ENCODE peak calls at places on chromosomes 12 and 14, in seven cellular contexts. Z is breast epithelium, Y is PC-3, X is IMR-90, T is epithelial cell of esophagus, K is cardiac muscle cell, L is A549. S is an unnamed sample.

GRCh38 chr12:3291939-3292338 is 199.1 kb upstream of the PRMT8 start:
- DNase-seq in Z (no peak), Y (no peak), X (no peak), T (no peak), K (no peak), L (no peak), S (no peak)

GRCh38 chr14:51780741-51781140 is 79.7 kb upstream of the GNG2 start:
- DNase-seq in Z (no peak), Y (peak), X (peak), T (peak), K (peak), L (no peak), S (no peak)

GRCh38 chr14:21476526-21476924 is 234 bp downstream of the RAB2B start:
- DNase-seq in Z (no peak), Y (peak), X (no peak), T (peak), K (no peak), L (no peak), S (peak)

GRCh38 chr14:100400115-100400514 is 77.0 kb downstream of the SLC25A47 start:
- DNase-seq in Z (no peak), Y (peak), X (no peak), T (peak), K (no peak), L (no peak), S (no peak)

GRCh38 chr14:33936391-33936790 is 14.5 kb downstream of the EGLN3 start:
- DNase-seq in Z (no peak), Y (no peak), X (no peak), T (no peak), K (no peak), L (no peak), S (no peak)

GRCh38 chr14:105879867-105880561 is 353.6 kb downstream of the TMEM121 start:
- DNase-seq in Z (no peak), Y (no peak), X (no peak), T (no peak), K (no peak), L (no peak), S (peak)

GRCh38 chr14:52949711-52950409 is 990 bp downstream of the FERMT2 start:
- DNase-seq in Z (no peak), Y (peak), X (peak), T (peak), K (peak), L (peak), S (peak)

GRCh38 chr14:96126339-96126770 is 78.3 kb upstream of the BDKRB2 start:
- DNase-seq in Z (no peak), Y (no peak), X (peak), T (no peak), K (peak), L (no peak), S (no peak)

GRCh38 chr12:127774828-127775227 is 492.1 kb upstream of the TMEM132C start:
- DNase-seq in Z (no peak), Y (no peak), X (no peak), T (no peak), K (no peak), L (no peak), S (no peak)

GRCh38 chr14:83988274-83988673 is 1541.7 kb upstream of the FLRT2 start:
- DNase-seq in Z (no peak), Y (no peak), X (peak), T (no peak), K (peak), L (no peak), S (no peak)

GRCh38 chr14:74478996-74479635 is 14.0 kb downstream of the NPC2 start:
- DNase-seq in Z (no peak), Y (peak), X (peak), T (peak), K (peak), L (peak), S (no peak)

GRCh38 chr12:68420225-68421008 is 88.3 kb upstream of the MDM1 start:
- DNase-seq in Z (no peak), Y (no peak), X (peak), T (no peak), K (peak), L (no peak), S (no peak)

GRCh38 chr12:19404232-19404880 is 34.9 kb upstream of the AEBP2 start:
- DNase-seq in Z (no peak), Y (no peak), X (no peak), T (no peak), K (no peak), L (no peak), S (no peak)

GRCh38 chr12:118480235-118480634 is 103.9 kb downstream of the SUDS3 start:
- DNase-seq in Z (no peak), Y (no peak), X (no peak), T (no peak), K (no peak), L (no peak), S (no peak)

GRCh38 chr14:102659797-102660196 is 67.3 kb downstream of the RCOR1 start:
- DNase-seq in Z (no peak), Y (peak), X (peak), T (peak), K (peak), L (peak), S (no peak)

GRCh38 chr14:92039073-92039719 is 663 bp downstream of the TRIP11 start:
- DNase-seq in Z (peak), Y (peak), X (peak), T (peak), K (peak), L (peak), S (peak)

GRCh38 chr12:131860472-131861260 is 32.5 kb downstream of the MMP17 start:
- DNase-seq in Z (no peak), Y (peak), X (peak), T (peak), K (peak), L (peak), S (peak)

GRCh38 chr12:120847392-120848157 is 56.6 kb downstream of the SPPL3 start:
- DNase-seq in Z (no peak), Y (peak), X (no peak), T (peak), K (no peak), L (no peak), S (no peak)

GRCh38 chr14:103530390-103530789 is 1.4 kb downstream of the TRMT61A start:
- DNase-seq in Z (no peak), Y (peak), X (peak), T (peak), K (peak), L (no peak), S (no peak)

GRCh38 chr14:41925409-41925808 is 318.7 kb downstream of the LRFN5 start:
- DNase-seq in Z (no peak), Y (peak), X (peak), T (peak), K (peak), L (peak), S (no peak)

GRCh38 chr14:106228541-106229158 is 702.3 kb downstream of the TMEM121 start:
- DNase-seq in Z (no peak), Y (no peak), X (no peak), T (no peak), K (no peak), L (no peak), S (no peak)

GRCh38 chr12:30610718-30611117 is 85.0 kb downstream of the IPO8 start:
- DNase-seq in Z (no peak), Y (no peak), X (no peak), T (no peak), K (no peak), L (no peak), S (no peak)

GRCh38 chr14:89317051-89317691 is 99.9 kb downstream of the FOXN3 start:
- DNase-seq in Z (no peak), Y (no peak), X (no peak), T (no peak), K (no peak), L (no peak), S (no peak)

GRCh38 chr12:94803939-94804338 is 153.6 kb upstream of the TMCC3 start:
- DNase-seq in Z (no peak), Y (no peak), X (no peak), T (no peak), K (no peak), L (no peak), S (no peak)

DNA sequence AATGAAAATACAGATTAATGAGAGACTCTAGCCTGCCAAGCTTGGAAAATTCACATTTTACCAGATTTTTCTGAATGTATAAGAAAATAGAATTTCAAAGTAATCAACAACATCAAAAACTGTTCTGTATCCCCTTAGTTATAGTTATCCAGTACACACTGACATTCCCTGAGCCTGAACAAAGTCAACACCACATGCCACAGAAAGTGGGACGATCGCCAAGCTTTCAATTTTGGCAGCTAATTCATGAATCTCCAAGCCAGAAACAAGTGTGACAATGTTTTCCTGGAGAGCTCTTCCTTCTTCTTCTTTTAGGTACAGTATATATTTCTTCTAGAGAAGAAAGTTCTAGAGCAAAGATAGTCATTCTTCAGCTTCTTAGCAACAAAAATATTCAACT is 290.2 kb downstream of the PRKD1 start:
- DNase-seq in Z (peak), Y (peak), X (peak), T (no peak), K (peak), L (no peak), S (no peak)
- H3K4me3 ChIP-seq in Z (no peak), Y (no peak), X (no peak), T (no peak), K (no peak), L (no peak), S (no peak)

GRCh38 chr14:68248481-68249255 is 429.1 kb downstream of the RAD51B start:
- DNase-seq in Z (no peak), Y (peak), X (peak), T (peak), K (peak), L (peak), S (peak)

GRCh38 chr14:68249534-68250517 is 430.2 kb downstream of the RAD51B start:
- DNase-seq in Z (no peak), Y (peak), X (peak), T (peak), K (peak), L (peak), S (no peak)

GRCh38 chr14:68251766-68252100 is 432.2 kb downstream of the RAD51B start:
- DNase-seq in Z (no peak), Y (no peak), X (no peak), T (no peak), K (no peak), L (no peak), S (no peak)

GRCh38 chr14:68253381-68253780 is 433.8 kb downstream of the RAD51B start:
- DNase-seq in Z (no peak), Y (no peak), X (no peak), T (no peak), K (no peak), L (no peak), S (no peak)

DNA sequence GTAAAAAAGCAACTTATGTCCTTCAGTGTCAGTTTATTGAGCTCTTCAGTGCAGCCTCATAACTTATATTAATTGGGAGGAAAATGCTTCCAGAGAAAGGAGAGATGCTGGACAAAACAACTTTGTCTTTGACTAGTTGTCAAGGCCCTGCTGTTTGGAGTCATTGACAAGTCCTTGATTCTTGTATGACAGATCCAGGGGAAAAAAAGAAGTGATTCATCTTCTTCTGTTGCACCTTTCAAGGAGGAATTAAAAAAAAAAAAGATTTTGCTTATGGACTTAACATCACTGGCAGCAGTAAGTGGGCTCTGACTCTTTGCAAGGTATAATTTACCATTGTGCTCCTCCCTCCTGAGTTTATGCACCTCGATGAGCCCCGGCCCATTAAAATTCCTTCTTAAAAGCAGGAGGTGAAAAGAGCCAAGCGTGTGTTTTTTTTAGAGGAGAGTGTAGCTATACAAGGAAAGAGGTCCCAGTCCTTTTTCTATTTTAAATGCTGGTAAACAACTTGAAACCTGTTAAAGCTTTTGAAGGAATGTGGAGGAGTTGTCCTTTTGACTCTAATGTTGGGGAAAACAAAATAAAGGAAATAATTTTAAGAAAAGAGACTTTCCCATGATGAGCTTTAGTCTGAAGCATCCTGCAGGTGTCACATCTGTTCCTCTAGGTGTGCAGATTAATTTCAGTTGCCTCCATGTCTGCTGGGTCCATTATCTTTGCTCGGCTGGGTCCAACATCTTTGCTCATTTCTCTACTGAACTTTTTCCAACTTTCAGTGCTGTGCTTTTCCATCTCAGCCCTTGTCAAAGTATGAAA is 431.6 kb downstream of the RAD51B start:
- DNase-seq in Z (no peak), Y (peak), X (no peak), T (peak), K (no peak), L (no peak), S (no peak)
- TF ChIP-seq CTCF in Z (no peak), Y (no peak), X (no peak), T (peak), K (no peak), L (peak), S (no peak)

DNA sequence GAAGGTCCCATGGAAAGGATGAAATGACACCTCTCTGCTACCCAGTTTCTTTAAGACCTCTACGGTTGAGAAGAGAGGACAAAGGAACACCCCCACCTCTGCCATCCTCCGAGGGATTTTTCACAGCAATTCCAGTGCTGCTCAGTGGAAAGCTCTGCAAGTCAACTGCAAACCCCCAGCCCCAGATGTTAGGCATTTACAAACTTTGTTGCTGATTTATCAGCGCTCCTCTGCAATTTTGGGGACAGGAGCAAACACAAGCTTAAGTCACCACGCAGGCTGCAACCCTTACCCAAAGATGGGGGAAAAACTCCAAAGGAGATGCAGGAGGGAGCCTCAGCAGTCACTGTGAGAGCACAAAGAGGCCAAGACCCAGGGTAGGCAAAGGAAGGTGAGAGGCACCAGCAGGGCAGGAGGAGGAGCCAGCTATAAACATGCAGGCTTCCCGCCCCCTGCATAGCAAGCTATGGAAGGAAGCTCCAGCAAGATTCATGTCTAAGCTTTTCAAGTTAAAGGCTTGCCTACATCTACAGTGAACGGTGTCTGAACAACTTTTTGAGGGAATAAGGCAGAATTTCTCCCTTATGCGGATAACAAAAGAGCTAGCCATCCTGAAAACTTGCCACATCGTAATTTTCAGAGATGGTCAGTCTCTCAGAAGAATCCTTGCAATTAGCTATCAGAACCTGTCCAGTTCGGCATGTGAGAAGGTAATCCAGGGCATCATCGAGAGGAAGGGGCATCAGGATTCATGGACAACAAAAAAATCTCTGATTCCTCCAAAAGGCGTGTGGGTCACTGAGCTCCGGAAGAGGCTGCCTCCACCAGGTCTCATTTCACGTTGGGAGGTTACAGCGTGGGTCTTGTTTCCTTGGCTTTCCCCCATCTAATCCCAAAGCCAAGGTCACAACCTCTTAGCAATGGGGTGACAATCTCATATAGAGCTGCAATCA is 3.9 kb downstream of the CTDSP2 start:
- DNase-seq in Z (no peak), Y (no peak), X (peak), T (no peak), K (peak), L (no peak), S (no peak)
- H3K4me3 ChIP-seq in Z (peak), Y (no peak), X (peak), T (no peak), K (peak), L (no peak), S (peak)

GRCh38 chr12:38915783-38916182 is 10.4 kb upstream of the CPNE8 start:
- DNase-seq in Z (no peak), Y (no peak), X (no peak), T (no peak), K (no peak), L (no peak), S (no peak)

GRCh38 chr12:38919191-38919590 is 13.8 kb upstream of the CPNE8 start:
- DNase-seq in Z (no peak), Y (peak), X (no peak), T (peak), K (no peak), L (no peak), S (no peak)

GRCh38 chr12:38926501-38926900 is 21.1 kb upstream of the CPNE8 start:
- DNase-seq in Z (no peak), Y (no peak), X (no peak), T (no peak), K (no peak), L (no peak), S (no peak)

DNA sequence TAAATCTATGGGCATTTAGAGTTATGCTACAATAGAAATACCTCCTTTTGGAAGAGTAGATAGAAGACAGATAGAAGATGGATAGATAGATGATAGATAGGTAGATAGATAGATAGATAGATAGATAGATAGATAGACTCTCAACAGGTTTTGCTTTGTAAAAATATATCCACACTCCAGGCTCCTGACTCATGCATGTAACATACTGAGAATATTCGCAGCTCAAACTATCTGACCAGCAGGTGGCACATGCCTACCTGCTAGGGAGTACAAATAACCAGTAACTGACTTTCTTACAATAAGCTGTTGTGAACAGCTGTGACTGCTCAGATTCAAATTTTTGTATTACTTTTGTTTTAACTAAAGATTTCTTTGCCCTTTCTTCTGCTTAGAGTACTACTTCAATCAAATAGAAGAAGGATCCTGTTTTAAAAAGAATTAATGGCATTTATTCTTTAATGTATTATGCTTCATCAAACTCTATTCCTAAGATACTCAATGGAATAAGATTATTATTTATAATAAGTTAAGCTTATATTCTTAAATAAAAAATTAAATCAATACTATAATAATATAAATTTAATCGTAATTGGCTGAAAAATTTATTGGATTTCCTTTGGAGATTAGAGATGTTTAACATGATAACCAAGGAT is 15.8 kb upstream of the CPNE8 start:
- DNase-seq in Z (peak), Y (peak), X (no peak), T (peak), K (peak), L (peak), S (no peak)
- TF ChIP-seq CTCF in Z (no peak), Y (peak), X (no peak), T (peak), K (peak), L (peak), S (peak)

S was measured in left lung.